ENCODE peak calls at places on chromosome 13, in five cellular contexts. Z is neural progenitor cell, R is AG04449, C is GOT3, P is progenitor cell of endocrine pancreas. J is an unnamed sample.

GRCh38 chr13:26784704-26785639 is 24.4 kb upstream of the GPR12 start:
- DNase-seq in Z (peak), R (no peak), C (no peak), P (no peak), J (no peak)

GRCh38 chr13:40215747-40216146 is 450.7 kb downstream of the FOXO1 start:
- DNase-seq in Z (no peak), R (no peak), C (no peak), P (no peak), J (no peak)

GRCh38 chr13:102289606-102290005 is 112.2 kb downstream of the FGF14 start:
- DNase-seq in Z (no peak), R (no peak), C (no peak), P (no peak), J (no peak)

GRCh38 chr13:81738364-81738763 is 1397.4 kb upstream of the SPRY2 start:
- DNase-seq in Z (no peak), R (no peak), C (no peak), P (no peak), J (no peak)

GRCh38 chr13:61144834-61145593 is 270.6 kb downstream of the PCDH20 start:
- DNase-seq in Z (no peak), R (no peak), C (no peak), P (no peak), J (no peak)

GRCh38 chr13:84760956-84761355 is 878.7 kb upstream of the SLITRK1 start:
- DNase-seq in Z (no peak), R (no peak), C (no peak), P (no peak), J (no peak)

GRCh38 chr13:100842136-100842535 is 167.5 kb upstream of the TMTC4 start:
- DNase-seq in Z (no peak), R (no peak), C (no peak), P (no peak), J (no peak)

GRCh38 chr13:71865858-71866172 is 1.2 kb downstream of the DACH1 start:
- DNase-seq in Z (peak), R (no peak), C (no peak), P (peak), J (no peak)

GRCh38 chr13:40179421-40179820 is 487.0 kb downstream of the FOXO1 start:
- DNase-seq in Z (no peak), R (no peak), C (no peak), P (no peak), J (no peak)